ENCODE peak calls at places on chromosomes 12 and 14, in nine cellular contexts. B is right lobe of liver, Y is HepG2, F is IMR-90, K is transverse colon, I is upper lobe of left lung, U is body of pancreas, S is uterus, E is heart left ventricle. R is an unnamed sample. For H3K4me1, the result is how much of the 10 kb centered on the place peaks cover.

GRCh38 chr14:68624541-68625220 is 168.2 kb downstream of the ZFP36L1 start:
- DNase-seq in Y (no peak), K (no peak), S (peak), F (no peak), I (no peak), B (no peak), E (no peak), U (no peak), R (no peak)

GRCh38 chr12:89899651-89900050 is 191.0 kb upstream of the ATP2B1 start:
- DNase-seq in U (no peak), F (no peak), S (no peak), B (no peak), E (no peak), K (no peak), I (no peak), Y (no peak), R (no peak)

GRCh38 chr12:87836190-87836589 is 193.0 kb downstream of the C12orf50 start:
- DNase-seq in E (no peak), S (no peak), B (no peak), F (no peak), Y (no peak), U (no peak), K (no peak), I (no peak), R (no peak)

GRCh38 chr12:112381421-112381897 is 772 bp downstream of the HECTD4 start:
- DNase-seq in E (no peak), U (peak), B (no peak), K (peak), I (no peak), F (no peak), S (no peak), Y (no peak), R (no peak)

GRCh38 chr12:89363084-89363483 is 10.8 kb upstream of the DUSP6 start:
- DNase-seq in B (no peak), Y (no peak), K (no peak), U (no peak), I (no peak), E (no peak), F (no peak), S (no peak), R (no peak)

GRCh38 chr14:76846331-76847047 is 20.3 kb downstream of the LRRC74A start:
- DNase-seq in S (no peak), B (no peak), U (no peak), K (no peak), Y (no peak), I (no peak), E (no peak), F (no peak), R (no peak)

GRCh38 chr14:95507174-95507573 is 9.3 kb downstream of the SYNE3 start:
- DNase-seq in B (no peak), I (no peak), S (peak), E (peak), Y (no peak), K (peak), U (peak), F (peak), R (peak)

GRCh38 chr12:12604790-12605189 is 6.9 kb upstream of the CREBL2 start:
- DNase-seq in S (no peak), B (no peak), E (no peak), U (no peak), F (no peak), I (no peak), K (no peak), Y (no peak), R (no peak)

GRCh38 chr12:54370218-54370730 is 6.0 kb upstream of the GPR84 start:
- DNase-seq in B (peak), I (peak), S (peak), Y (no peak), K (peak), U (peak), F (peak), E (peak), R (peak)

GRCh38 chr14:74616996-74617700 is 5.1 kb upstream of the LTBP2 start:
- DNase-seq in B (no peak), F (no peak), Y (no peak), K (no peak), E (no peak), S (no peak), I (no peak), U (peak), R (peak)

GRCh38 chr14:35341454-35342159 is 49.4 kb downstream of the PSMA6 start:
- DNase-seq in K (peak), Y (peak), S (peak), U (peak), E (peak), I (peak), F (peak), B (peak), R (peak)

GRCh38 chr12:4322789-4323188 is 1.8 kb downstream of the TIGAR start:
- DNase-seq in U (no peak), S (no peak), I (no peak), E (no peak), F (no peak), B (no peak), K (no peak), Y (no peak), R (no peak)

GRCh38 chr12:41932470-41932991 is 212.1 kb downstream of the GXYLT1 start:
- DNase-seq in F (no peak), S (peak), I (peak), U (peak), K (peak), B (peak), E (peak), Y (no peak), R (peak)

GRCh38 chr12:31773867-31774266 is 45.0 kb upstream of the AMN1 start:
- DNase-seq in Y (peak), K (no peak), I (no peak), S (peak), B (peak), E (no peak), F (no peak), U (peak), R (no peak)

GRCh38 chr12:64825143-64826011 is 930 bp downstream of the TBC1D30 start:
- DNase-seq in Y (no peak), U (no peak), F (no peak), E (no peak), K (no peak), B (no peak), S (no peak), I (peak), R (no peak)

GRCh38 chr14:101932668-101933067 is 31.7 kb upstream of the DYNC1H1 start:
- DNase-seq in S (no peak), Y (peak), K (no peak), E (no peak), F (peak), B (no peak), I (no peak), U (no peak), R (no peak)

GRCh38 chr14:65096323-65097089 is 5.8 kb downstream of the MAX start:
- DNase-seq in U (no peak), F (no peak), B (no peak), Y (no peak), I (no peak), S (no peak), E (no peak), K (no peak), R (no peak)

GRCh38 chr12:96401061-96401871 is 1.0 kb upstream of the CDK17 start:
- DNase-seq in S (no peak), B (no peak), Y (peak), F (peak), U (peak), E (peak), K (peak), I (no peak), R (no peak)

GRCh38 chr12:810635-811415 is 58.4 kb downstream of the WNK1 start:
- DNase-seq in U (no peak), E (no peak), B (no peak), I (no peak), K (no peak), S (no peak), Y (no peak), F (peak), R (no peak)

GRCh38 chr14:79701371-79701770 is 509.9 kb downstream of the DIO2 start:
- DNase-seq in E (no peak), K (no peak), B (no peak), F (peak), S (no peak), Y (no peak), I (no peak), U (no peak), R (no peak)

GRCh38 chr14:77212933-77213656 is 31.5 kb downstream of the TMEM63C start:
- DNase-seq in S (no peak), Y (peak), I (peak), B (no peak), U (peak), E (no peak), K (peak), F (no peak), R (no peak)

GRCh38 chr12:6367969-6368892 is 7.1 kb downstream of the SCNN1A start:
- DNase-seq in K (no peak), B (no peak), I (no peak), S (no peak), F (no peak), U (no peak), Y (no peak), E (no peak), R (peak)

GRCh38 chr14:23025181-23025788 is 9.4 kb downstream of the PSMB5 start:
- DNase-seq in K (no peak), U (no peak), Y (no peak), E (no peak), I (no peak), S (no peak), F (no peak), B (no peak), R (no peak)

GRCh38 chr12:122789637-122790036 is 15.3 kb downstream of the CCDC62 start:
- DNase-seq in K (no peak), B (no peak), F (no peak), S (no peak), E (no peak), I (no peak), U (no peak), Y (no peak), R (no peak)

GRCh38 chr12:99948380-99948779 is 36.4 kb downstream of the ANKS1B start:
- DNase-seq in K (no peak), I (no peak), E (no peak), F (no peak), B (no peak), U (no peak), S (no peak), Y (no peak), R (no peak)

GRCh38 chr12:122035292-122035691 is 13.6 kb downstream of the BCL7A start:
- DNase-seq in B (no peak), E (no peak), U (peak), Y (no peak), I (no peak), S (no peak), F (no peak), K (no peak), R (no peak)

GRCh38 chr12:122413516-122414404 is 8.7 kb downstream of the CLIP1 start:
- DNase-seq in S (no peak), I (no peak), U (no peak), Y (no peak), F (no peak), E (no peak), K (no peak), B (no peak), R (no peak)

GRCh38 chr12:6535960-6536847 is 1.9 kb downstream of the GAPDH start:
- DNase-seq in F (no peak), E (no peak), B (no peak), Y (peak), S (no peak), I (no peak), U (no peak), K (no peak), R (no peak)

GRCh38 chr12:7130791-7131501 is 775 bp downstream of the CLSTN3 start:
- DNase-seq in Y (no peak), S (peak), F (peak), K (peak), B (peak), U (peak), E (peak), I (no peak), R (peak)

GRCh38 chr14:100529561-100530031 is 57.6 kb downstream of the BEGAIN start:
- DNase-seq in E (no peak), F (no peak), B (peak), K (no peak), S (no peak), Y (no peak), I (peak), U (no peak), R (peak)

GRCh38 chr12:46233985-46234384 is 34.9 kb downstream of the SLC38A1 start:
- DNase-seq in I (no peak), F (no peak), E (no peak), K (no peak), S (no peak), U (no peak), B (no peak), Y (no peak), R (no peak)
- TF ChIP-seq POLR2A in I (no peak), F (no peak), E (no peak), K (no peak), S (no peak), U (no peak), B (no peak), Y (no peak), R (no peak)

GRCh38 chr12:52585001-52585400 is 11.4 kb upstream of the KRT74 start:
- DNase-seq in E (no peak), F (no peak), K (no peak), S (no peak), U (no peak), I (no peak), Y (no peak), B (no peak), R (no peak)

GRCh38 chr12:52585951-52586350 is 12.3 kb upstream of the KRT74 start:
- DNase-seq in F (no peak), S (no peak), Y (no peak), E (no peak), B (peak), K (no peak), I (no peak), U (no peak), R (no peak)

GRCh38 chr12:52582971-52583456 is 9.4 kb upstream of the KRT74 start:
- DNase-seq in S (peak), U (peak), I (peak), K (peak), B (peak), Y (peak), E (peak), F (peak), R (peak)

GRCh38 chr12:52582489-52582888 is 8.8 kb upstream of the KRT74 start:
- DNase-seq in I (no peak), Y (no peak), S (no peak), U (no peak), E (no peak), F (no peak), K (no peak), B (no peak), R (peak)

DNA sequence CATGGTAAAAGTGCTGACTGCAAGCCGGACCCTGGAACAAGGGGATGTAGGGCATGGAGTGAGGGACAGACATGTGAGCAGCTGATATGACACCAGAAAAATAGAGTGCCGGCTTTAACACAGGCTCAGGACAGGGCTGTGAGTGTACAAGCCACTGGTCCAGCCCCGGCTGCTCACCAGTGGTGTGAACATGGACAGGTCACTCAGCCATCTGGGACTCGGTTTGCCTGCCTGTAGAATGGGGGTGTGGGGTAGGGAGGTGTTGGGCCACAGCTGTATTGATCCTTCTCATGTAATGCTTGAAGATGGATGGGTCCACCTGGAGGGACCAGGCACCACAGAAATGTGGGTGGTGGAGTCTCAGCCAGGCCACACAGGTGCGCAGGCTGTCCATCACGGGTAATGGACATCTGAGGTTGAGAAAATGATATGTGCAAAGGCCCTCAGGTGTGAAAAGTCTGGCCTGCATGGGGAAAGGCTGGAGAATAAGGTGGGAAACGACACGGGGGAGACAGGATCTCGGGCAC is 10.6 kb upstream of the KRT74 start:
- DNase-seq in I (no peak), S (no peak), E (no peak), Y (no peak), B (no peak), F (no peak), U (no peak), K (no peak), R (peak)
- H3K4me1 ChIP-seq in I (under half), S (under half), E (under half), Y (under half), B (under half), F (under half), U (under half), K (under half), R (under half)

GRCh38 chr14:93982684-93983007 is 6.3 kb upstream of the ASB2 start:
- DNase-seq in K (no peak), E (no peak), I (no peak), U (no peak), Y (no peak), F (no peak), S (no peak), B (peak), R (no peak)
- TF ChIP-seq POLR2A in K (no peak), E (no peak), I (no peak), U (no peak), Y (no peak), F (no peak), S (no peak), B (no peak), R (no peak)

GRCh38 chr14:46582826-46583225 is 68.8 kb downstream of the RPL10L start:
- DNase-seq in U (no peak), B (no peak), Y (no peak), S (no peak), K (no peak), I (no peak), F (no peak), E (no peak), R (no peak)
- H3K4me1 ChIP-seq in U (under half), B (under half), Y (under half), S (under half), K (under half), I (under half), F (under half), E (under half), R (under half)

GRCh38 chr12:124388679-124389536 is 94.0 kb downstream of the RFLNA start:
- DNase-seq in E (peak), U (peak), S (peak), Y (peak), K (peak), B (peak), F (peak), I (peak), R (peak)
- TF ChIP-seq POLR2A in E (peak), U (peak), S (peak), Y (peak), K (peak), B (peak), F (peak), I (no peak), R (no peak)

R was measured in spleen.